ENCODE peak calls at places on chromosome 14, in ten cellular contexts. B is GM23248; I is right cardiac atrium; F is trophoblast cell; X is AG08395; Z is T-cell; J is GM03348; H is adipocyte; R is NCI-H2029 treated with DMSO at 0.1 percent for 48 hours; P is stimulated activated CD4-positive, alpha-beta T cell treated with anti-CD3 and anti-CD28 coated beads, Interleukin-2, amount 100 ng/mL, for 4 hours. M is an unnamed sample.

GRCh38 chr14:72888636-72889201 is 5.2 kb downstream of the DPF3 start:
- DNase-seq in X (peak; percentile 31), P (no peak), I (no peak), B (peak; percentile 19), F (no peak), Z (no peak), H (peak; percentile 61), R (no peak), J (peak; percentile 31), M (peak; percentile 49)

GRCh38 chr14:105498430-105499255 is 7.6 kb downstream of the TEDC1 start:
- DNase-seq in H (no peak), F (peak; percentile 96), R (no peak), I (peak; percentile 60), J (no peak), P (no peak), X (no peak), Z (no peak), B (no peak), M (no peak)

GRCh38 chr14:90368946-90369721 is 27.7 kb upstream of the CALM1 start:
- DNase-seq in H (no peak), X (peak; percentile 64), F (no peak), P (no peak), B (peak; percentile 53), Z (no peak), J (no peak), I (no peak), R (no peak), M (peak; percentile 21)

GRCh38 chr14:58587271-58587670 is 50.5 kb upstream of the DACT1 start:
- DNase-seq in P (no peak), Z (no peak), R (no peak), X (peak; percentile 85), F (peak; percentile 93), J (peak; percentile 77), B (peak; percentile 87), H (peak; percentile 57), I (no peak), M (peak; percentile 23)

GRCh38 chr14:35215110-35215872 is 76.9 kb upstream of the PSMA6 start:
- DNase-seq in J (peak; percentile 68), F (peak; percentile 85), I (no peak), B (peak; percentile 67), X (peak; percentile 61), H (peak; percentile 84), Z (no peak), P (no peak), R (peak; percentile 88), M (peak; percentile 89)

GRCh38 chr14:69133206-69134125 is 19.5 kb downstream of the DCAF5 start:
- DNase-seq in X (peak; percentile 47), F (peak; percentile 32), H (peak; percentile 88), R (no peak), I (no peak), J (peak; percentile 37), P (peak; percentile 16), Z (no peak), B (peak; percentile 87), M (peak; percentile 84)

GRCh38 chr14:68248481-68249255 is 429.1 kb downstream of the RAD51B start:
- DNase-seq in P (no peak), X (peak; percentile 55), R (peak; percentile 12), B (peak; percentile 69), Z (no peak), F (peak; percentile 82), H (peak; percentile 81), I (peak; percentile 68), J (peak; percentile 69), M (peak; percentile 88)

GRCh38 chr14:91317381-91318313 is 73.1 kb upstream of the GPR68 start:
- DNase-seq in B (peak; percentile 21), I (peak; percentile 95), H (no peak), Z (peak; percentile 80), P (peak; percentile 66), F (no peak), X (no peak), R (peak; percentile 39), J (no peak), M (no peak)

GRCh38 chr14:95515523-95516517 is 630 bp downstream of the SYNE3 start:
- DNase-seq in J (peak; percentile 74), B (peak; percentile 73), P (peak; percentile 54), F (peak; percentile 72), I (peak; percentile 92), X (peak; percentile 58), R (no peak), H (peak; percentile 80), Z (peak; percentile 81), M (peak; percentile 54)

GRCh38 chr14:49907186-49907585 is 14.3 kb downstream of the ARF6 start:
- DNase-seq in J (no peak), F (no peak), H (no peak), B (no peak), R (no peak), P (no peak), I (no peak), Z (no peak), X (no peak), M (no peak)

GRCh38 chr14:89013098-89013504 is 188.7 kb downstream of the TTC8 start:
- DNase-seq in F (no peak), B (peak; percentile 43), I (no peak), J (no peak), H (peak; percentile 30), X (peak; percentile 19), Z (no peak), P (no peak), R (no peak), M (peak; percentile 56)